ENCODE peak calls at places on chromosomes 2 and 18, in nine cellular contexts. One of them, this sample, is unnamed.

GRCh38 chr2:26847663-26848335 is at the start of gene DPYSL5:
- DNase-seq in GM20000: peak
- DNase-seq in heart right ventricle: no peak
- DNase-seq in WTC11: peak
- DNase-seq in GM23338: peak
- DNase-seq in bronchial epithelial cell: no peak
- DNase-seq in brain microvascular endothelial cell: no peak
- DNase-seq in RWPE1: no peak
- DNase-seq in GM12864: no peak
- DNase-seq in this sample: peak

GRCh38 chr2:15767679-15768078 is 172.7 kb upstream of the MYCN start:
- DNase-seq in GM20000: no peak
- DNase-seq in heart right ventricle: no peak
- DNase-seq in WTC11: no peak
- DNase-seq in GM23338: no peak
- DNase-seq in bronchial epithelial cell: no peak
- DNase-seq in brain microvascular endothelial cell: no peak
- DNase-seq in RWPE1: no peak
- DNase-seq in GM12864: no peak
- DNase-seq in this sample: no peak

GRCh38 chr2:11677146-11678055 is 7.4 kb upstream of the NTSR2 start:
- DNase-seq in GM20000: no peak
- DNase-seq in heart right ventricle: no peak
- DNase-seq in WTC11: peak
- DNase-seq in GM23338: peak
- DNase-seq in bronchial epithelial cell: no peak
- DNase-seq in brain microvascular endothelial cell: no peak
- DNase-seq in RWPE1: no peak
- DNase-seq in GM12864: no peak
- DNase-seq in this sample: no peak

GRCh38 chr18:32346667-32347066 is 124.0 kb downstream of the GAREM1 start:
- DNase-seq in GM20000: no peak
- DNase-seq in heart right ventricle: no peak
- DNase-seq in WTC11: no peak
- DNase-seq in GM23338: peak
- DNase-seq in bronchial epithelial cell: no peak
- DNase-seq in brain microvascular endothelial cell: peak
- DNase-seq in RWPE1: no peak
- DNase-seq in GM12864: no peak
- DNase-seq in this sample: no peak

GRCh38 chr2:45857848-45858520 is 206.5 kb downstream of the PRKCE start:
- DNase-seq in GM20000: no peak
- DNase-seq in heart right ventricle: no peak
- DNase-seq in WTC11: no peak
- DNase-seq in GM23338: no peak
- DNase-seq in bronchial epithelial cell: no peak
- DNase-seq in brain microvascular endothelial cell: no peak
- DNase-seq in RWPE1: no peak
- DNase-seq in GM12864: no peak
- DNase-seq in this sample: no peak

GRCh38 chr2:212973347-212973746 is 178.1 kb downstream of the IKZF2 start:
- DNase-seq in GM20000: no peak
- DNase-seq in heart right ventricle: no peak
- DNase-seq in WTC11: no peak
- DNase-seq in GM23338: no peak
- DNase-seq in bronchial epithelial cell: no peak
- DNase-seq in brain microvascular endothelial cell: no peak
- DNase-seq in RWPE1: no peak
- DNase-seq in GM12864: no peak
- DNase-seq in this sample: no peak

GRCh38 chr2:20578266-20578894 is 72.5 kb downstream of the HS1BP3 start:
- DNase-seq in GM20000: no peak
- DNase-seq in heart right ventricle: no peak
- DNase-seq in WTC11: no peak
- DNase-seq in GM23338: no peak
- DNase-seq in bronchial epithelial cell: peak
- DNase-seq in brain microvascular endothelial cell: no peak
- DNase-seq in RWPE1: no peak
- DNase-seq in GM12864: no peak
- DNase-seq in this sample: no peak

GRCh38 chr2:68909793-68910674 is 38.8 kb upstream of the BMP10 start:
- DNase-seq in GM20000: peak
- DNase-seq in heart right ventricle: peak
- DNase-seq in WTC11: peak
- DNase-seq in GM23338: peak
- DNase-seq in bronchial epithelial cell: peak
- DNase-seq in brain microvascular endothelial cell: peak
- DNase-seq in RWPE1: peak
- DNase-seq in GM12864: peak
- DNase-seq in this sample: peak

GRCh38 chr2:5673148-5673860 is 18.9 kb upstream of the SOX11 start:
- DNase-seq in GM20000: no peak
- DNase-seq in heart right ventricle: no peak
- DNase-seq in WTC11: no peak
- DNase-seq in GM23338: peak
- DNase-seq in bronchial epithelial cell: no peak
- DNase-seq in brain microvascular endothelial cell: no peak
- DNase-seq in RWPE1: no peak
- DNase-seq in GM12864: no peak
- DNase-seq in this sample: no peak

GRCh38 chr2:62938126-62938525 is 112.5 kb upstream of the OTX1 start:
- DNase-seq in GM20000: no peak
- DNase-seq in heart right ventricle: no peak
- DNase-seq in WTC11: no peak
- DNase-seq in GM23338: no peak
- DNase-seq in bronchial epithelial cell: no peak
- DNase-seq in brain microvascular endothelial cell: no peak
- DNase-seq in RWPE1: no peak
- DNase-seq in GM12864: no peak
- DNase-seq in this sample: no peak

GRCh38 chr18:35661483-35662146 is 80.1 kb downstream of the GALNT1 start:
- DNase-seq in GM20000: peak
- DNase-seq in heart right ventricle: no peak
- DNase-seq in WTC11: no peak
- DNase-seq in GM23338: peak
- DNase-seq in bronchial epithelial cell: no peak
- DNase-seq in brain microvascular endothelial cell: no peak
- DNase-seq in RWPE1: no peak
- DNase-seq in GM12864: no peak
- DNase-seq in this sample: peak

GRCh38 chr2:233387667-233388528 is 33.6 kb downstream of the DGKD start:
- DNase-seq in GM20000: no peak
- DNase-seq in heart right ventricle: peak
- DNase-seq in WTC11: no peak
- DNase-seq in GM23338: no peak
- DNase-seq in bronchial epithelial cell: no peak
- DNase-seq in brain microvascular endothelial cell: peak
- DNase-seq in RWPE1: no peak
- DNase-seq in GM12864: no peak
- DNase-seq in this sample: no peak

GRCh38 chr2:200306969-200307811 is 697 bp downstream of the SPATS2L start:
- DNase-seq in GM20000: peak
- DNase-seq in heart right ventricle: peak
- DNase-seq in WTC11: peak
- DNase-seq in GM23338: peak
- DNase-seq in bronchial epithelial cell: no peak
- DNase-seq in brain microvascular endothelial cell: no peak
- DNase-seq in RWPE1: peak
- DNase-seq in GM12864: no peak
- DNase-seq in this sample: no peak

GRCh38 chr2:170509460-170510193 is 205.5 kb upstream of the SP5 start:
- DNase-seq in GM20000: no peak
- DNase-seq in heart right ventricle: no peak
- DNase-seq in WTC11: no peak
- DNase-seq in GM23338: no peak
- DNase-seq in bronchial epithelial cell: no peak
- DNase-seq in brain microvascular endothelial cell: no peak
- DNase-seq in RWPE1: no peak
- DNase-seq in GM12864: peak
- DNase-seq in this sample: no peak

GRCh38 chr18:26470011-26470637 is 78.2 kb downstream of the KCTD1 start:
- DNase-seq in GM20000: peak
- DNase-seq in heart right ventricle: no peak
- DNase-seq in WTC11: no peak
- DNase-seq in GM23338: no peak
- DNase-seq in bronchial epithelial cell: no peak
- DNase-seq in brain microvascular endothelial cell: no peak
- DNase-seq in RWPE1: no peak
- DNase-seq in GM12864: peak
- DNase-seq in this sample: peak

GRCh38 chr2:71130325-71131260 is at the start of gene MPHOSPH10:
- DNase-seq in GM20000: peak
- DNase-seq in heart right ventricle: peak
- DNase-seq in WTC11: peak
- DNase-seq in GM23338: peak
- DNase-seq in bronchial epithelial cell: peak
- DNase-seq in brain microvascular endothelial cell: peak
- DNase-seq in RWPE1: peak
- DNase-seq in GM12864: peak
- DNase-seq in this sample: peak
- TF ChIP-seq CTCF in GM20000: no peak
- TF ChIP-seq CTCF in heart right ventricle: no peak
- TF ChIP-seq CTCF in WTC11: no peak
- TF ChIP-seq CTCF in GM23338: no peak
- TF ChIP-seq CTCF in bronchial epithelial cell: no peak
- TF ChIP-seq CTCF in brain microvascular endothelial cell: no peak
- TF ChIP-seq CTCF in RWPE1: no peak
- TF ChIP-seq CTCF in GM12864: no peak
- TF ChIP-seq CTCF in this sample: no peak

DNA sequence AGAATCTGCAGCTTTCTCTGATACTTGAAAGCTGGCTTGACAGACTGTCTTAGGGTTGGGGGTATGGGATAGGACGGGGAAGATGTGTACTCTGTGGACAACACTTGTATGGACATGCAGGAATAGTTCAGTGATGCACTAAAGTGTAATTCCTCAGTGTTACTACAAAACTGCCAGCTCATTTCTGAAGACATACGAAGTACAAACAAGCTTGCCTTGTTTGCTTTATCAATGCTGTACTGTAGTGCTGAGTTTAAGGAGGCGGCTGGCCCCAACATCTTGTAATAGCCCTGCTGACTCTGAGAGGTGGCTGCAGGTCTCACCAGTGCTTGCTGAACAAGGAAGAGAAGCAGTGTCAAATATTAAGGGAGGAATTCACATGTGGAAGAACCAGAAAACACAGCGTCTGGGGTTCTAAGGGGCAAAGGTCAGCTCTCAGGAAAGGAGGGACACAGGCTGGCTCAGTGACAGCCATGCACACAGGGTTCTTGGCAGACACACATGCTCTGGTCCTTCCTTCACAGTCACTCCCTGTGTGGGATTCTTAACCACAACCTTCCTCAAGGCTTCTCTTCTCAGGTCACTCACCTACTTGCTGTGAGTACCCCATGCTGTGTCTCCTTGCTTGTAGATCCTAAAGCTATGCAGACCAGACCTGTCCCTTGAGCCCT is 39.8 kb upstream of the EVA1A start:
- DNase-seq in GM20000: no peak
- DNase-seq in heart right ventricle: no peak
- DNase-seq in WTC11: no peak
- DNase-seq in GM23338: no peak
- DNase-seq in bronchial epithelial cell: peak
- DNase-seq in brain microvascular endothelial cell: no peak
- DNase-seq in RWPE1: peak
- DNase-seq in GM12864: no peak
- DNase-seq in this sample: no peak
- TF ChIP-seq CTCF in GM20000: no peak
- TF ChIP-seq CTCF in heart right ventricle: no peak
- TF ChIP-seq CTCF in WTC11: no peak
- TF ChIP-seq CTCF in GM23338: no peak
- TF ChIP-seq CTCF in bronchial epithelial cell: no peak
- TF ChIP-seq CTCF in brain microvascular endothelial cell: no peak
- TF ChIP-seq CTCF in RWPE1: no peak
- TF ChIP-seq CTCF in GM12864: no peak
- TF ChIP-seq CTCF in this sample: no peak

DNA sequence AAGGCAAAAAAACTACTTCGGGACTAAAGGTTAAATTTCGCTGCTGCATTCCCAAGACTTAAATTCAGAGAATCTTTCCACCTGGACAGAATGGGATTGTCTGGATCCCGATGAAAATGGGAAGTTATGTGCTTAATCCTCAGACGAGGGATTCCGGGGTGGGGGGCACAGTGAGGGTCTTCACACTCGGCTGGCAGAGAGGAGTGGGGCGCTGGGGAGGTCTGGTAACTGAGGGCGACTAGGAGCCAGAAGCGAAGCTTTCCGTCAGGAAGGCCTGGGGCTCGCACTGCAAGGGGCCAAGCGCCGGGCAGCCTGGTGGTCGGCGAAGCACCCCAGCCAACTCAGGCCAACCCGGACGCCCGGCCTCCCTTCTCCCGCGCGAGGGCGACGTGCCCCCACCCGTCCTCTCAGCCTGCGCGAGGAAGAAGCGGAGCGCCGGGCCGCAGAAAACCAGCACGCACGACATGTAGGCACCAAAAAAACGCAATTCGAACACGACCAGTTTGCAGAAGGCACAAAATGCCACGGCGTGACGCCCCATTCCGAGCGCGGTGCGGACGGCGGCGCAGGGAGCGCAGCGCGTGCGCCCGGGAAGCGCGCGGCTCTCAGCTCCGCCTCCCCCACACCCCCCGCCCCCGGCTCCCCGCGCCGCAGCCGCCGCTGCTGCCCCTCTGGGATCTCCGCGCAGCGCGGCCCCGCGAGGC is 188.1 kb downstream of the ZEB2 start:
- DNase-seq in GM20000: no peak
- DNase-seq in heart right ventricle: peak
- DNase-seq in WTC11: peak
- DNase-seq in GM23338: peak
- DNase-seq in bronchial epithelial cell: peak
- DNase-seq in brain microvascular endothelial cell: peak
- DNase-seq in RWPE1: peak
- DNase-seq in GM12864: peak
- DNase-seq in this sample: no peak
- TF ChIP-seq CTCF in GM20000: no peak
- TF ChIP-seq CTCF in heart right ventricle: peak
- TF ChIP-seq CTCF in WTC11: no peak
- TF ChIP-seq CTCF in GM23338: no peak
- TF ChIP-seq CTCF in bronchial epithelial cell: peak
- TF ChIP-seq CTCF in brain microvascular endothelial cell: peak
- TF ChIP-seq CTCF in RWPE1: no peak
- TF ChIP-seq CTCF in GM12864: peak
- TF ChIP-seq CTCF in this sample: peak

DNA sequence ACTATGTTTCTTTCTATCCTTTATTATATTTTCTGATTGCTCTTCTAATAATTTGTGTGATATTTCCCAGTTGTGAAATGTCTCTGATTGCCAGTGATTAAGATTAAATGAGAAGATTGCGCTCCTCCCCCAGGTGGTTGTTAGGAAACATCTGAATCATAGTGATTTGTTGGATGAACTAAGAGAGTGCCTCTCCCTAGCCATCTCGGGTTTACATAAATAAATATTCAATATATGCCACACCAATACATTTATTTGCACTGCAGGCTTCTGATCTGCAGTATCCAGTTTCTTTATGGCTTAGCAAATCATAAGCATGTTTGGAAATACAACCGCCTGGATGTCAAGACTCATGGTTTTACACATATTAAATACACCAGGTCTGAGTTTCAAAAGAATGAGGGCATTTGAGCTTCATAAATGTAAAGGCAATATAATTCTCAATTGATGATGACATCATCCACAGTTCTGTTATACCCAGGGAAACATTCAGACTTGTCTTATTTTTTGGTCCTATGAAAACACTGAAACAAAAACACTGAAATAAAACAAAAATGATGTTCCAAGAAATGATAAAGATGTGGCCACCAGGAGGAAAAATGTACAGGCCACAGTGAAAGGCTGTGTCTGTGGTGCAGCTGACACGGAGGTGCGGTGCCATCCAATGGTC is 826.7 kb upstream of the ACVR2A start:
- DNase-seq in GM20000: no peak
- DNase-seq in heart right ventricle: no peak
- DNase-seq in WTC11: no peak
- DNase-seq in GM23338: no peak
- DNase-seq in bronchial epithelial cell: peak
- DNase-seq in brain microvascular endothelial cell: no peak
- DNase-seq in RWPE1: no peak
- DNase-seq in GM12864: no peak
- DNase-seq in this sample: no peak
- TF ChIP-seq CTCF in GM20000: no peak
- TF ChIP-seq CTCF in heart right ventricle: no peak
- TF ChIP-seq CTCF in WTC11: no peak
- TF ChIP-seq CTCF in GM23338: no peak
- TF ChIP-seq CTCF in bronchial epithelial cell: no peak
- TF ChIP-seq CTCF in brain microvascular endothelial cell: no peak
- TF ChIP-seq CTCF in RWPE1: no peak
- TF ChIP-seq CTCF in GM12864: no peak
- TF ChIP-seq CTCF in this sample: no peak